ENCODE peak calls at places on chromosomes 12 and 14, in nine cellular contexts. Q is GM20000; D is HT-29; F is NCI-H69; Y is NCI-H2029; C is GM03348; V is HTR-8/SVneo; L is stimulated activated CD4-positive, alpha-beta T cell treated with anti-CD3 and anti-CD28 coated beads, Interleukin-12 subunit alpha, Interleukin-12 subunit beta, amount 100 ng/mL, for 4 hours; I is pancreas. K is an unnamed sample.

GRCh38 chr12:105983622-105984325 is 155.0 kb downstream of the NUAK1 start:
- DNase-seq in F (no peak), C (peak; percentile 76), V (no peak), I (no peak), Q (no peak), D (no peak), L (no peak), Y (no peak), K (no peak)

GRCh38 chr14:22900088-22900799 is 17.2 kb downstream of the REM2 start:
- DNase-seq in I (no peak), Q (peak; percentile 64), V (peak; percentile 31), D (peak; percentile 77), C (peak; percentile 82), F (peak; percentile 70), Y (peak; percentile 95), L (no peak), K (peak; percentile 74)

GRCh38 chr12:65464930-65465329 is 186.4 kb downstream of the MSRB3 start:
- DNase-seq in I (no peak), Q (no peak), C (peak; percentile 72), V (peak; percentile 10), F (no peak), Y (no peak), D (no peak), L (no peak), K (no peak)

GRCh38 chr12:48716168-48716492 is 377 bp downstream of the CCNT1 start:
- DNase-seq in I (no peak), L (no peak), V (no peak), F (no peak), Q (no peak), C (peak; percentile 8), Y (no peak), D (no peak), K (no peak)

GRCh38 chr12:42868291-42868690 is 278.7 kb upstream of the PRICKLE1 start:
- DNase-seq in L (no peak), C (no peak), F (no peak), I (no peak), Y (no peak), V (no peak), D (no peak), Q (no peak), K (no peak)

GRCh38 chr14:51451561-51451960 is 200.1 kb upstream of the FRMD6 start:
- DNase-seq in F (no peak), V (no peak), D (no peak), Q (no peak), L (no peak), I (no peak), Y (no peak), C (no peak), K (no peak)

GRCh38 chr14:104171029-104171697 is 32.8 kb downstream of the KIF26A start:
- DNase-seq in C (no peak), I (no peak), F (no peak), Q (no peak), D (no peak), Y (no peak), L (no peak), V (no peak), K (no peak)

GRCh38 chr12:132191715-132192553 is 47.7 kb downstream of the NOC4L start:
- DNase-seq in C (no peak), Y (no peak), Q (no peak), F (no peak), I (no peak), L (no peak), V (no peak), D (no peak), K (no peak)

GRCh38 chr14:84937449-84937848 is 592.5 kb upstream of the FLRT2 start:
- DNase-seq in I (peak; percentile 64), C (no peak), D (no peak), L (no peak), Y (no peak), Q (no peak), V (no peak), F (peak; percentile 21), K (no peak)

GRCh38 chr14:68772761-68773381 is 20.0 kb downstream of the ZFP36L1 start:
- DNase-seq in V (no peak), F (no peak), L (no peak), Q (no peak), D (no peak), I (no peak), C (no peak), Y (no peak), K (no peak)

GRCh38 chr14:25009891-25010290 is 40.1 kb downstream of the STXBP6 start:
- DNase-seq in D (no peak), I (no peak), Y (no peak), F (no peak), C (peak; percentile 66), L (no peak), V (peak; percentile 56), Q (no peak), K (no peak)

GRCh38 chr12:74890237-74890599 is 319.4 kb downstream of the KCNC2 start:
- DNase-seq in I (no peak), C (peak; percentile 49), V (peak; percentile 50), D (no peak), L (no peak), Y (no peak), F (peak; percentile 46), Q (peak; percentile 23), K (peak; percentile 93)

GRCh38 chr14:106691601-106692291 is 1165.4 kb downstream of the TMEM121 start:
- DNase-seq in F (peak; percentile 24), D (peak; percentile 3), C (no peak), Q (peak; percentile 73), I (peak; percentile 54), V (no peak), Y (peak; percentile 7), L (peak; percentile 53), K (peak; percentile 61)

GRCh38 chr12:47942327-47943230 is 20.8 kb upstream of the TMEM106C start:
- DNase-seq in I (no peak), F (peak; percentile 55), C (no peak), L (peak; percentile 32), V (no peak), D (no peak), Q (peak; percentile 61), Y (no peak), K (peak; percentile 86)

GRCh38 chr12:90055071-90055470 is 346.4 kb upstream of the ATP2B1 start:
- DNase-seq in I (no peak), L (no peak), F (no peak), V (no peak), C (no peak), D (no peak), Y (no peak), Q (no peak), K (no peak)

GRCh38 chr14:103207404-103208072 is 84.3 kb downstream of the TNFAIP2 start:
- DNase-seq in F (peak; percentile 32), V (no peak), I (no peak), L (no peak), Y (no peak), Q (no peak), C (peak; percentile 63), D (no peak), K (peak; percentile 7)

GRCh38 chr12:52495385-52495784 is 2.3 kb upstream of the KRT6A start:
- DNase-seq in L (no peak), D (peak; percentile 36), Q (no peak), I (no peak), Y (peak; percentile 88), F (peak; percentile 86), C (no peak), V (peak; percentile 15), K (no peak)

GRCh38 chr12:11134300-11134699 is at the start of gene TAS2R30:
- DNase-seq in Q (no peak), F (peak; percentile 13), I (no peak), C (no peak), V (no peak), L (no peak), Y (no peak), D (no peak), K (no peak)

GRCh38 chr12:9948606-9949286 is 16.6 kb upstream of the CLEC2A start:
- DNase-seq in V (no peak), C (no peak), F (no peak), D (no peak), L (no peak), Y (no peak), Q (peak; percentile 74), I (no peak), K (no peak)

GRCh38 chr12:71299541-71300376 is 139.8 kb upstream of the LGR5 start:
- DNase-seq in I (no peak), V (no peak), D (peak; percentile 17), F (no peak), Q (no peak), L (no peak), C (no peak), Y (no peak), K (no peak)

K was measured in DMS53.